ENCODE peak calls at places on chromosome 5, in four cellular contexts. N is IMR-90, Z is breast epithelium, T is HepG2. V is an unnamed sample. For H3K4me1 and H3K27me3, the result is how much of the 10 kb centered on the place peaks cover.

GRCh38 chr5:175689147-175689991 is 31.5 kb downstream of the HRH2 start:
- DNase-seq in N (no peak), Z (no peak), T (no peak), V (no peak)

GRCh38 chr5:116415182-116415581 is 159.4 kb downstream of the SEMA6A start:
- DNase-seq in N (no peak), Z (no peak), T (no peak), V (no peak)

GRCh38 chr5:127409236-127409921 is 108.1 kb upstream of the PRRC1 start:
- DNase-seq in N (no peak), Z (no peak), T (no peak), V (no peak)

GRCh38 chr5:180825768-180826525 is 23.3 kb upstream of the MGAT1 start:
- DNase-seq in N (peak), Z (peak), T (peak), V (peak)

GRCh38 chr5:78508231-78508765 is 140.3 kb downstream of the LHFPL2 start:
- DNase-seq in N (peak), Z (no peak), T (peak), V (no peak)

GRCh38 chr5:93649234-93649900 is 66.3 kb downstream of the NR2F1 start:
- DNase-seq in N (no peak), Z (no peak), T (no peak), V (no peak)

GRCh38 chr5:127550652-127551409 is 33.4 kb downstream of the PRRC1 start:
- DNase-seq in N (peak), Z (no peak), T (no peak), V (no peak)

GRCh38 chr5:2123874-2124273 is 241.1 kb upstream of the IRX4 start:
- DNase-seq in N (no peak), Z (peak), T (no peak), V (no peak)

GRCh38 chr5:175822225-175822624 is 49.2 kb upstream of the CPLX2 start:
- DNase-seq in N (no peak), Z (no peak), T (no peak), V (no peak)

GRCh38 chr5:78720997-78721396 is 72.4 kb upstream of the LHFPL2 start:
- DNase-seq in N (no peak), Z (no peak), T (no peak), V (no peak)

GRCh38 chr5:142000709-142001484 is 11.9 kb downstream of the GNPDA1 start:
- DNase-seq in N (no peak), Z (no peak), T (peak), V (no peak)

GRCh38 chr5:67971223-67971830 is 244.2 kb upstream of the PIK3R1 start:
- DNase-seq in N (peak), Z (no peak), T (peak), V (peak)

GRCh38 chr5:142176255-142176654 is 67.7 kb downstream of the NDFIP1 start:
- DNase-seq in N (no peak), Z (no peak), T (no peak), V (peak)

GRCh38 chr5:10913846-10914245 is 152.8 kb upstream of the DAP start:
- DNase-seq in N (peak), Z (no peak), T (peak), V (peak)

GRCh38 chr5:67059747-67060490 is 136.7 kb downstream of the CD180 start:
- DNase-seq in N (peak), Z (no peak), T (no peak), V (no peak)

GRCh38 chr5:5886812-5887486 is 464.5 kb downstream of the ICE1 start:
- DNase-seq in N (no peak), Z (no peak), T (peak), V (peak)

GRCh38 chr5:150036513-150036912 is 36.0 kb downstream of the HMGXB3 start:
- DNase-seq in N (peak), Z (no peak), T (no peak), V (no peak)

GRCh38 chr5:157900644-157901043 is 41.7 kb upstream of the CLINT1 start:
- DNase-seq in N (no peak), Z (no peak), T (no peak), V (no peak)

GRCh38 chr5:120298981-120299380 is 165.1 kb upstream of the PRR16 start:
- DNase-seq in N (no peak), Z (no peak), T (no peak), V (no peak)

GRCh38 chr5:139638736-139639618 is 9.2 kb upstream of the CXXC5 start:
- DNase-seq in N (no peak), Z (no peak), T (no peak), V (no peak)

GRCh38 chr5:139639619-139640431 is 8.3 kb upstream of the CXXC5 start:
- DNase-seq in N (peak), Z (no peak), T (no peak), V (no peak)

GRCh38 chr5:139637438-139638089 is 10.6 kb upstream of the CXXC5 start:
- DNase-seq in N (peak), Z (peak), T (peak), V (peak)

GRCh38 chr5:139636975-139637408 is 11.2 kb upstream of the CXXC5 start:
- DNase-seq in N (peak), Z (no peak), T (no peak), V (peak)

GRCh38 chr5:139638090-139638735 is 9.9 kb upstream of the CXXC5 start:
- DNase-seq in N (peak), Z (no peak), T (no peak), V (peak)
- H3K4me1 ChIP-seq in N (under half), Z (under half), T (half or more), V (under half)

DNA sequence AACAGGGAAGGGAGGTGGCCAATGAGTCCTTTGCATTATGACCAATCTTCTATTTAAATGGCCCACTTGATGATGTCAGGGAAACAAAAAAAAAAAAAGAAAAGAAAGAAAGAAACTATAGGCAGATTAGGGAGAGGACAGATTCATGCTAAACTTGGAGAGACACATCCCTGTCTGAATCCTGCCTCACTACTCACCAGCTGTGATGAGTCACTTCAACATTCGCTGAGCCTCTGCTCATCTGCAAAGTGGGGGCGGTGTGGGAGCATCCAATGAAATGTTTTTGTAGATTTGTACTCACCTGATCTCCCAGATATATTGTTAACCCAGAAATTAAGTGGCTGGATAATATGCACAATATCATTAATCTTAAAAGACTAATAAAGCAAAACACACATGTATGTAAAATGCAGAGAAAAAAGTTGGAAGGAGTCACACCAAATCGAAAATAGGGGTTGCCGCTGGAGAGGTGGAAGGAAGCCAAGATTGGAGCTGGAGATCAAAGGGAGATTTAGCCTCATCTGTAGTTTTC is 17.1 kb upstream of the ERGIC1 start:
- DNase-seq in N (peak), Z (no peak), T (no peak), V (no peak)
- H3K4me3 ChIP-seq in N (no peak), Z (no peak), T (peak), V (no peak)

GRCh38 chr5:139808481-139809330 is 13.1 kb downstream of the PSD2 start:
- DNase-seq in N (peak), Z (no peak), T (no peak), V (no peak)

GRCh38 chr5:139812323-139812722 is 16.7 kb downstream of the PSD2 start:
- DNase-seq in N (no peak), Z (no peak), T (no peak), V (no peak)

GRCh38 chr5:139811076-139811607 is 15.5 kb downstream of the PSD2 start:
- DNase-seq in N (no peak), Z (no peak), T (no peak), V (no peak)

GRCh38 chr5:139809331-139809810 is 13.8 kb downstream of the PSD2 start:
- DNase-seq in N (no peak), Z (no peak), T (no peak), V (no peak)

DNA sequence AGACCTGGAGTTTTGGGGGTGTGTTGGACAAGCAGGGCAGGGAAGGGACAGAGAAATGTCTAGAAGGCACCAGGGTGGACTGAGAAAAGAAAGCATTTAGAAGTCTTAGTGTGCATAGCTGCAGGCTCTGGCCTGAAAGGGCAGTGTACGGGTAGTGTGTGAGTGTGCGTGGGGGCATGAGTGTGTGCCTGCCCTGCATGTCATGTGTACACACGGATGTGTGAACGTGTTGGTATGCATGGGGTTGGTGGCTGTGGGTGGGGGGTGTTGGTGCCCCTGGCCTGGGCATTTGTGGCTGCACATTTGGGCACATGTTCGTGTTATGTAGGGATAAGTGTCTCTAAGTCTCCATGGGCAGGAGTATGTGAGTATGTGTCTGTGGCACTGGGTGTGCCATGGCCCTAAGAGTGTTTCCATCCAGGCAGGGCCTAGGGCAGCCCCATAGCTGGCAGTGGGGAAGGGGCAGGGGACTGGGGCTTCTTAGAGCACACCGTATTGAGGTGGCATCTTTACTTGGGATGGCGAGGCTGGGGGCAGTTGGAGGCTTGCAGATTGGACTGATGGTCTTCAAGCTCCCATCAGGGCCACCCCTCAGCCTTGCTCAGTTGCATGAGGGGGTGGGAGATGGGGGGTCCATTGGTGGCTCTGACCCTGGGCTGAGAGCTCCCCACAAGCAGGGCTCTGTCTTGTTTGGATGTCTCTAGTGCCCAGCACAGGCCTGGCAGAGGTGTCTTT is 14.9 kb downstream of the PSD2 start:
- DNase-seq in N (no peak), Z (no peak), T (no peak), V (no peak)
- H3K27me3 ChIP-seq in N (under half), Z (under half), T (half or more), V (under half)

GRCh38 chr5:54520940-54521339 is 3.4 kb downstream of the SNX18 start:
- DNase-seq in N (no peak), Z (no peak), T (no peak), V (no peak)
- H3K4me1 ChIP-seq in N (under half), Z (under half), T (under half), V (under half)

V was measured in small intestine.